ENCODE peak calls at places on chromosomes 6 and 20, in five cellular contexts. B is stomach, L is PC-3, M is HCT116, Z is OCI-LY7. G is an unnamed sample. For H3K9me3, the result is how much of the 10 kb centered on the place peaks cover.

GRCh38 chr6:36856277-36856676 is 17.0 kb upstream of the CPNE5 start:
- DNase-seq in M (no peak), B (no peak), Z (no peak), L (no peak), G (no peak)

GRCh38 chr6:123402052-123402451 is 234.7 kb downstream of the TRDN start:
- DNase-seq in Z (peak), B (no peak), M (no peak), L (no peak), G (no peak)

GRCh38 chr6:130033999-130034814 is 15.8 kb downstream of the L3MBTL3 start:
- DNase-seq in M (peak), B (no peak), L (peak), Z (no peak), G (no peak)

GRCh38 chr6:168035098-168035660 is 37.7 kb downstream of the KIF25 start:
- DNase-seq in L (peak), B (peak), M (no peak), Z (no peak), G (no peak)

GRCh38 chr6:147035891-147036290 is 168.3 kb upstream of the STXBP5 start:
- DNase-seq in B (no peak), Z (no peak), L (no peak), M (no peak), G (no peak)

GRCh38 chr6:154995241-154996162 is at the start of gene TIAM2:
- DNase-seq in Z (no peak), B (no peak), M (no peak), L (no peak), G (no peak)

GRCh38 chr6:45592991-45593390 is 215.3 kb upstream of the SUPT3H start:
- DNase-seq in Z (no peak), M (no peak), L (no peak), B (no peak), G (no peak)

GRCh38 chr6:38155576-38156204 is 336.2 kb downstream of the ZFAND3 start:
- DNase-seq in Z (no peak), M (no peak), L (peak), B (no peak), G (no peak)

GRCh38 chr6:139129284-139129683 is 5.6 kb upstream of the HECA start:
- DNase-seq in L (no peak), B (no peak), M (no peak), Z (no peak), G (no peak)

GRCh38 chr6:30282522-30282921 is 44.2 kb upstream of the TRIM39 start:
- DNase-seq in B (no peak), Z (no peak), M (no peak), L (no peak), G (no peak)

GRCh38 chr6:30287139-30287538 is 39.6 kb upstream of the TRIM39 start:
- DNase-seq in M (no peak), L (no peak), Z (no peak), B (no peak), G (no peak)

DNA sequence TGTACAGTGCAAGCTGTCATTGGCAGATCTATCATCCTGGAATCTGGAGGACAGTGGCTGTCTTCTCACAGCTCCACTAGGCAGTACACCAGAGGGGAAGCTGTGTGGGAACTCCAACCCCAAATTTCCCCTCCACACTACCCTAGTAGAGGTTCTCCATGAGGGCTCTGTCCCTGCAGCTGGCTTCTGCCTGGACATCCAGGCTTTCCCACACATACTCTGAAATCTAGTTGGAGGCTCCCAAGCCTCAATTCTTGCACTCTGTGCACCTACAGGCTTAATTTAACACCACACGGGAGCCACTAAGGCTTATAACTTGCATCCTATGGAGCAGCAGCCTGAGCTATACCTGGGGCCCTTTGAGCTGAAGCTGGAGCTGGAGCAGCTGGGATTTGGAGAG is 43.0 kb upstream of the TRIM39 start:
- DNase-seq in B (no peak), M (no peak), L (no peak), Z (no peak), G (no peak)
- H3K9me3 ChIP-seq in B (half or more), M (under half), L (under half), Z (half or more), G (under half)

GRCh38 chr20:30922129-30922528 is 335.3 kb upstream of the DEFB115 start:
- DNase-seq in L (no peak), Z (no peak), M (no peak), B (no peak), G (no peak)
- H3K9me3 ChIP-seq in L (under half), Z (under half), M (under half), B (half or more), G (under half)

GRCh38 chr6:140180306-140180705 is 805.9 kb upstream of the CITED2 start:
- DNase-seq in B (no peak), M (no peak), L (no peak), Z (no peak), G (no peak)

GRCh38 chr6:140182819-140183218 is 808.4 kb upstream of the CITED2 start:
- DNase-seq in L (no peak), Z (no peak), B (no peak), M (no peak), G (no peak)

GRCh38 chr6:140183881-140184280 is 809.4 kb upstream of the CITED2 start:
- DNase-seq in L (no peak), Z (no peak), B (no peak), M (no peak), G (no peak)

GRCh38 chr6:140185991-140186390 is 811.5 kb upstream of the CITED2 start:
- DNase-seq in L (no peak), Z (no peak), M (no peak), B (no peak), G (no peak)
- H3K9me3 ChIP-seq in L (under half), Z (under half), M (under half), B (under half), G (under half)

GRCh38 chr20:31236953-31237352 is 20.5 kb upstream of the DEFB115 start:
- DNase-seq in B (no peak), Z (no peak), M (no peak), L (no peak), G (no peak)
- H3K9me3 ChIP-seq in B (half or more), Z (half or more), M (half or more), L (half or more), G (under half)

DNA sequence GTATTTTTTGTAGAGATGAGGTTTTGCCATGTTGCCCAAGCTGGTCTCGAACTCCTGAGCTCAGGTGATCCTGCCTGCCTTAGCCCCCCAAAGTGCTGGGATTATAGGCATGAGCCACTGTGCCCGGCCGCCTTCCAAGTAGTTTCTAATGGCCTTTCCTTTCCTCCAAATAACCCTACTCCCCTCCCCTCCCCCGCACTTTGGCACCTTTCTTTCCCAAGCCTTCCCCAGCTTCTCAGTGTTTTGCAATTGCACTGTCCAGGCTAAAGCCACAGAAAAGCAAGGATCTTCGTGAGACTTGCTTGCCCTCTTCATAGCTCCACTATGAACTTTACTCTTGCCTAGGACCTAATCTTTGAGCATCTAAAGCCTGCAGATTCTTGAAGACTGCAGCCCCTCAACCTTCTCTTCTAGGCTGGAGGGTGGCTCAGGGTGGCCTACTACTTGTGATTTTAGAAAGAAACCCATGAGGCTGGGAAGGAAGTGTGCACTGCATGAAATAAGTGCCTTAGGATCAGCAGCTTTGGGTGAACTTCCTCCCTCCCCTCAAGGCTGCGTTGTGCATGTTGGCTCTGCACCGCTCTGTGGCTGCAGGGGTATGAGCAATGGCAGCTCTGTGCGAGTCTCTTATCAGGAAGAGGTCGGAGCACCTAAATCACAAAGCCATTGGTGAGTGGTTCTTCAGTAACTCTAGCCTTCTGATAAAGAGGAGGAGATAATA is 152.4 kb upstream of the SNX9 start:
- DNase-seq in Z (peak), B (no peak), L (no peak), M (no peak), G (no peak)
- H3K9me3 ChIP-seq in Z (under half), B (under half), L (under half), M (under half), G (under half)

DNA sequence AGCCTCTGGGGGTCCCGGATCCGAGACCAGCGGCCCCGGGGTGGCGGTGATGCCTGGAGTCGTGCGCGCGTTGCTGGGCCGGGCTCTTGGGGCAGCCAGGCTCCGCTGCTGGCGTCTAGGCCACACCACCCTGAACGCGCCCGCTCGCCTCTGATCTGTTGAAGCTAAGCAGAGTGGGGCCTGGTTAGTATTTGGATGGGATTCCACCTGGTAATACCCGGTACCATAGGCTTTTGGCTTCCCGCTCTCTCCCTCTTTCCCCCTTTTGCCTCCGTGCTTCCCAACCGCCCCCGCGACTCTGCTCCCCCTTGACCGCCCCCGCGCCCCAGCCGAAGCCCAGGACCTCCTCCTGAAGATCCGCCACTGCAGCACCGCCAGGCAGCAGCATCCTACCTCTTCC is 1383.5 kb upstream of the DEFB115 start:
- DNase-seq in B (peak), L (no peak), Z (peak), M (no peak), G (no peak)
- H3K9me3 ChIP-seq in B (half or more), L (under half), Z (under half), M (under half), G (under half)

GRCh38 chr6:148682990-148683389 is 63.8 kb upstream of the UST start:
- DNase-seq in M (no peak), B (no peak), L (no peak), Z (peak), G (no peak)
- H3K9me3 ChIP-seq in M (under half), B (under half), L (under half), Z (under half), G (under half)

GRCh38 chr20:63182946-63183415 is 33.0 kb downstream of the YTHDF1 start:
- DNase-seq in B (no peak), Z (no peak), M (no peak), L (no peak), G (no peak)

GRCh38 chr20:63185215-63185796 is 30.6 kb downstream of the YTHDF1 start:
- DNase-seq in L (no peak), B (no peak), M (no peak), Z (no peak), G (no peak)

GRCh38 chr20:63181226-63181625 is 34.7 kb downstream of the YTHDF1 start:
- DNase-seq in L (no peak), B (no peak), Z (no peak), M (no peak), G (no peak)

GRCh38 chr20:63182425-63182824 is 33.5 kb downstream of the YTHDF1 start:
- DNase-seq in B (no peak), L (no peak), M (no peak), Z (no peak), G (no peak)

GRCh38 chr20:63183422-63184146 is 32.3 kb downstream of the YTHDF1 start:
- DNase-seq in Z (peak), L (peak), M (peak), B (peak), G (peak)
- H3K9me3 ChIP-seq in Z (under half), L (under half), M (under half), B (under half), G (under half)

G was measured in naive thymus-derived CD4-positive, alpha-beta T cell.